ENCODE peak calls at places on chromosomes 3 and 15, in four cellular contexts. One of them, this sample, is unnamed.

GRCh38 chr3:55294557-55294956 is 192.5 kb downstream of the WNT5A start:
- DNase-seq in thoracic aorta: no peak
- DNase-seq in pons: no peak
- DNase-seq in stimulated activated CD4-positive, alpha-beta T cell treated with anti-CD3 and anti-CD28 coated beads, Interleukin-15, amount 100 ng/mL, for 24 hours: no peak
- DNase-seq in this sample: no peak

GRCh38 chr15:72925661-72926060 is 126.6 kb upstream of the NEO1 start:
- DNase-seq in thoracic aorta: no peak
- DNase-seq in pons: no peak
- DNase-seq in stimulated activated CD4-positive, alpha-beta T cell treated with anti-CD3 and anti-CD28 coated beads, Interleukin-15, amount 100 ng/mL, for 24 hours: no peak
- DNase-seq in this sample: no peak

GRCh38 chr3:46960081-46960701 is 16.4 kb downstream of the CCDC12 start:
- DNase-seq in thoracic aorta: no peak
- DNase-seq in pons: no peak
- DNase-seq in stimulated activated CD4-positive, alpha-beta T cell treated with anti-CD3 and anti-CD28 coated beads, Interleukin-15, amount 100 ng/mL, for 24 hours: peak; percentile 25
- DNase-seq in this sample: no peak

GRCh38 chr3:71800023-71800422 is 15.1 kb upstream of the PROK2 start:
- DNase-seq in thoracic aorta: no peak
- DNase-seq in pons: no peak
- DNase-seq in stimulated activated CD4-positive, alpha-beta T cell treated with anti-CD3 and anti-CD28 coated beads, Interleukin-15, amount 100 ng/mL, for 24 hours: no peak
- DNase-seq in this sample: no peak

GRCh38 chr3:152037304-152037703 is 163.9 kb downstream of the SUCNR1 start:
- DNase-seq in thoracic aorta: no peak
- DNase-seq in pons: no peak
- DNase-seq in stimulated activated CD4-positive, alpha-beta T cell treated with anti-CD3 and anti-CD28 coated beads, Interleukin-15, amount 100 ng/mL, for 24 hours: no peak
- DNase-seq in this sample: no peak

GRCh38 chr15:74548236-74548635 is 7.2 kb downstream of the ARID3B start:
- DNase-seq in thoracic aorta: no peak
- DNase-seq in pons: no peak
- DNase-seq in stimulated activated CD4-positive, alpha-beta T cell treated with anti-CD3 and anti-CD28 coated beads, Interleukin-15, amount 100 ng/mL, for 24 hours: no peak
- DNase-seq in this sample: no peak

GRCh38 chr3:170154084-170154483 is 27.4 kb downstream of the PHC3 start:
- DNase-seq in thoracic aorta: no peak
- DNase-seq in pons: no peak
- DNase-seq in stimulated activated CD4-positive, alpha-beta T cell treated with anti-CD3 and anti-CD28 coated beads, Interleukin-15, amount 100 ng/mL, for 24 hours: no peak
- DNase-seq in this sample: no peak

GRCh38 chr3:30826381-30827061 is 67.9 kb downstream of the GADL1 start:
- DNase-seq in thoracic aorta: no peak
- DNase-seq in pons: peak; percentile 22
- DNase-seq in stimulated activated CD4-positive, alpha-beta T cell treated with anti-CD3 and anti-CD28 coated beads, Interleukin-15, amount 100 ng/mL, for 24 hours: no peak
- DNase-seq in this sample: no peak

GRCh38 chr3:45100998-45101407 is 45.2 kb downstream of the CDCP1 start:
- DNase-seq in thoracic aorta: no peak
- DNase-seq in pons: peak; percentile 9
- DNase-seq in stimulated activated CD4-positive, alpha-beta T cell treated with anti-CD3 and anti-CD28 coated beads, Interleukin-15, amount 100 ng/mL, for 24 hours: no peak
- DNase-seq in this sample: no peak

GRCh38 chr15:48084759-48085420 is 35.9 kb upstream of the SLC24A5 start:
- DNase-seq in thoracic aorta: no peak
- DNase-seq in pons: no peak
- DNase-seq in stimulated activated CD4-positive, alpha-beta T cell treated with anti-CD3 and anti-CD28 coated beads, Interleukin-15, amount 100 ng/mL, for 24 hours: no peak
- DNase-seq in this sample: no peak

GRCh38 chr15:64464271-64465005 is 4.1 kb downstream of the ZNF609 start:
- DNase-seq in thoracic aorta: no peak
- DNase-seq in pons: no peak
- DNase-seq in stimulated activated CD4-positive, alpha-beta T cell treated with anti-CD3 and anti-CD28 coated beads, Interleukin-15, amount 100 ng/mL, for 24 hours: no peak
- DNase-seq in this sample: no peak

GRCh38 chr3:46013316-46014094 is 13.8 kb downstream of the XCR1 start:
- DNase-seq in thoracic aorta: no peak
- DNase-seq in pons: no peak
- DNase-seq in stimulated activated CD4-positive, alpha-beta T cell treated with anti-CD3 and anti-CD28 coated beads, Interleukin-15, amount 100 ng/mL, for 24 hours: no peak
- DNase-seq in this sample: no peak

GRCh38 chr3:142285057-142285666 is 59.8 kb upstream of the GK5 start:
- DNase-seq in thoracic aorta: no peak
- DNase-seq in pons: no peak
- DNase-seq in stimulated activated CD4-positive, alpha-beta T cell treated with anti-CD3 and anti-CD28 coated beads, Interleukin-15, amount 100 ng/mL, for 24 hours: no peak
- DNase-seq in this sample: no peak

GRCh38 chr3:190001426-190001825 is 119.3 kb downstream of the P3H2 start:
- DNase-seq in thoracic aorta: no peak
- DNase-seq in pons: no peak
- DNase-seq in stimulated activated CD4-positive, alpha-beta T cell treated with anti-CD3 and anti-CD28 coated beads, Interleukin-15, amount 100 ng/mL, for 24 hours: no peak
- DNase-seq in this sample: no peak

GRCh38 chr15:42474857-42475256 is 16.1 kb downstream of the ZNF106 start:
- DNase-seq in thoracic aorta: no peak
- DNase-seq in pons: no peak
- DNase-seq in stimulated activated CD4-positive, alpha-beta T cell treated with anti-CD3 and anti-CD28 coated beads, Interleukin-15, amount 100 ng/mL, for 24 hours: no peak
- DNase-seq in this sample: no peak

GRCh38 chr3:34568766-34569165 is 770.3 kb downstream of the PDCD6IP start:
- DNase-seq in thoracic aorta: no peak
- DNase-seq in pons: no peak
- DNase-seq in stimulated activated CD4-positive, alpha-beta T cell treated with anti-CD3 and anti-CD28 coated beads, Interleukin-15, amount 100 ng/mL, for 24 hours: no peak
- DNase-seq in this sample: no peak

GRCh38 chr3:58167431-58168351 is 43.1 kb downstream of the DNASE1L3 start:
- DNase-seq in thoracic aorta: no peak
- DNase-seq in pons: peak; percentile 57
- DNase-seq in stimulated activated CD4-positive, alpha-beta T cell treated with anti-CD3 and anti-CD28 coated beads, Interleukin-15, amount 100 ng/mL, for 24 hours: peak; percentile 81
- DNase-seq in this sample: no peak

GRCh38 chr3:64549869-64550268 is 137.9 kb downstream of the ADAMTS9 start:
- DNase-seq in thoracic aorta: no peak
- DNase-seq in pons: no peak
- DNase-seq in stimulated activated CD4-positive, alpha-beta T cell treated with anti-CD3 and anti-CD28 coated beads, Interleukin-15, amount 100 ng/mL, for 24 hours: no peak
- DNase-seq in this sample: no peak

GRCh38 chr15:65377105-65377975 is 462 bp downstream of the IGDCC3 start:
- DNase-seq in thoracic aorta: no peak
- DNase-seq in pons: no peak
- DNase-seq in stimulated activated CD4-positive, alpha-beta T cell treated with anti-CD3 and anti-CD28 coated beads, Interleukin-15, amount 100 ng/mL, for 24 hours: peak; percentile 31
- DNase-seq in this sample: no peak

GRCh38 chr3:65146149-65146548 is 458.3 kb upstream of the ADAMTS9 start:
- DNase-seq in thoracic aorta: no peak
- DNase-seq in pons: no peak
- DNase-seq in stimulated activated CD4-positive, alpha-beta T cell treated with anti-CD3 and anti-CD28 coated beads, Interleukin-15, amount 100 ng/mL, for 24 hours: no peak
- DNase-seq in this sample: no peak

GRCh38 chr15:34812369-34812768 is 17.0 kb upstream of the ACTC1 start:
- DNase-seq in thoracic aorta: no peak
- DNase-seq in pons: no peak
- DNase-seq in stimulated activated CD4-positive, alpha-beta T cell treated with anti-CD3 and anti-CD28 coated beads, Interleukin-15, amount 100 ng/mL, for 24 hours: no peak
- DNase-seq in this sample: no peak

GRCh38 chr15:59437473-59437776 is 561 bp upstream of the FAM81A start:
- DNase-seq in thoracic aorta: no peak
- DNase-seq in pons: no peak
- DNase-seq in stimulated activated CD4-positive, alpha-beta T cell treated with anti-CD3 and anti-CD28 coated beads, Interleukin-15, amount 100 ng/mL, for 24 hours: no peak
- DNase-seq in this sample: no peak